ENCODE peak calls at places on chromosomes 12 and 14, in six cellular contexts. S is SK-N-DZ; A is stimulated activated CD8-positive, alpha-beta memory T cell treated with anti-CD3 and anti-CD28 coated beads, Interleukin-2, amount 100 ng/mL, for 1 hour; V is RPMI8226; R is effector CD8-positive, alpha-beta T cell; N is heart left ventricle. I is an unnamed sample.

GRCh38 chr12:510071-510825 is 50.5 kb downstream of the B4GALNT3 start:
- DNase-seq in N (no peak), V (no peak), A (no peak), S (no peak), R (no peak), I (no peak)

GRCh38 chr12:10873374-10873773 is 10.7 kb downstream of the PRH1 start:
- DNase-seq in N (no peak), V (no peak), S (no peak), A (no peak), R (no peak), I (no peak)

GRCh38 chr14:69288001-69288771 is 28.2 kb downstream of the GALNT16 start:
- DNase-seq in S (peak; percentile 92), R (no peak), A (no peak), V (no peak), N (peak; percentile 63), I (no peak)

GRCh38 chr12:117660896-117661295 is 299.5 kb upstream of the NOS1 start:
- DNase-seq in V (no peak), A (no peak), S (no peak), R (no peak), N (no peak), I (no peak)

GRCh38 chr14:104639889-104640548 is 35.4 kb upstream of the TMEM179 start:
- DNase-seq in R (peak; percentile 19), A (no peak), V (peak; percentile 60), N (no peak), S (peak; percentile 51), I (no peak)

GRCh38 chr12:103431387-103431786 is 64.4 kb downstream of the C12orf42 start:
- DNase-seq in S (no peak), R (no peak), V (no peak), N (no peak), A (no peak), I (no peak)

GRCh38 chr12:6852651-6853354 is 853 bp downstream of the USP5 start:
- DNase-seq in S (no peak), R (peak; percentile 37), A (no peak), V (peak; percentile 74), N (no peak), I (no peak)

GRCh38 chr14:94625353-94625635 is 13.1 kb downstream of the SERPINA3 start:
- DNase-seq in A (no peak), N (no peak), S (no peak), R (no peak), V (no peak), I (no peak)

GRCh38 chr12:105325117-105325516 is 5.4 kb upstream of the C12orf75 start:
- DNase-seq in N (no peak), A (no peak), V (no peak), R (no peak), S (no peak), I (no peak)

GRCh38 chr12:56221233-56221756 is 427 bp downstream of the RNF41 start:
- DNase-seq in A (no peak), S (peak; percentile 36), R (no peak), V (no peak), N (peak; percentile 64), I (no peak)

GRCh38 chr12:2450553-2450952 is 344.2 kb upstream of the FKBP4 start:
- DNase-seq in V (no peak), A (no peak), N (no peak), R (no peak), S (no peak), I (no peak)

GRCh38 chr12:64229796-64230195 is 7.7 kb upstream of the KICS2 start:
- DNase-seq in N (no peak), A (no peak), R (no peak), V (no peak), S (no peak), I (no peak)

GRCh38 chr14:96940009-96940408 is 142.8 kb downstream of the VRK1 start:
- DNase-seq in R (no peak), N (no peak), V (peak; percentile 3), S (no peak), A (no peak), I (no peak)